ENCODE peak calls at places on chromosomes 3 and 15, in seven cellular contexts. C is NCI-H748 treated with DMSO at 0.1 percent for 48 hours; Q is activated naive CD4-positive, alpha-beta T cell treated with anti-CD3 and anti-CD28 coated beads, Interleukin-2, amount 50 U/mL, for 72 hours; V is A549; R is psoas muscle; G is Right ventricle myocardium superior; F is astrocyte of the cerebellum. X is an unnamed sample.

GRCh38 chr3:87350367-87351199 is 74.2 kb upstream of the POU1F1 start:
- DNase-seq in F (peak; percentile 15), Q (no peak), G (no peak), R (no peak), C (peak; percentile 33), V (peak; percentile 43), X (no peak)

GRCh38 chr3:121152573-121152972 is 244.6 kb downstream of the STXBP5L start:
- DNase-seq in R (no peak), F (no peak), V (no peak), Q (no peak), G (no peak), C (no peak), X (no peak)

GRCh38 chr15:68536331-68537095 is 42.3 kb upstream of the CORO2B start:
- DNase-seq in C (no peak), V (no peak), G (no peak), F (peak; percentile 83), Q (no peak), R (no peak), X (no peak)

GRCh38 chr3:14216257-14217048 is 37.8 kb downstream of the LSM3 start:
- DNase-seq in Q (no peak), G (peak; percentile 52), R (no peak), V (no peak), F (peak; percentile 53), C (no peak), X (peak; percentile 37)

GRCh38 chr3:47780727-47781325 is 867 bp downstream of the SMARCC1 start:
- DNase-seq in G (no peak), Q (no peak), R (no peak), V (no peak), F (no peak), C (peak; percentile 16), X (no peak)

GRCh38 chr3:70811880-70812279 is 499.4 kb upstream of the MDFIC2 start:
- DNase-seq in R (peak; percentile 35), Q (no peak), G (peak; percentile 36), C (peak; percentile 18), V (no peak), F (peak; percentile 52), X (no peak)

GRCh38 chr3:17047162-17047561 is 162.4 kb downstream of the PLCL2 start:
- DNase-seq in V (no peak), F (no peak), R (no peak), Q (no peak), G (no peak), C (no peak), X (no peak)

GRCh38 chr15:56244237-56244810 is 645 bp upstream of the RFX7 start:
- DNase-seq in C (peak; percentile 58), R (peak; percentile 20), G (peak; percentile 42), F (peak; percentile 32), Q (peak; percentile 22), V (peak; percentile 75), X (no peak)

GRCh38 chr3:62318365-62318751 is 55.0 kb downstream of the FEZF2 start:
- DNase-seq in C (no peak), F (no peak), Q (no peak), V (no peak), G (no peak), R (no peak), X (no peak)

GRCh38 chr15:63818191-63818590 is 15.6 kb downstream of the HERC1 start:
- DNase-seq in R (no peak), Q (no peak), C (no peak), V (no peak), F (no peak), G (no peak), X (no peak)

GRCh38 chr3:172135766-172136729 is 96.7 kb downstream of the FNDC3B start:
- DNase-seq in F (no peak), R (no peak), Q (no peak), V (no peak), C (no peak), G (no peak), X (no peak)

GRCh38 chr15:58407366-58407765 is 24.4 kb upstream of the LIPC start:
- DNase-seq in F (no peak), C (no peak), G (no peak), V (no peak), Q (no peak), R (no peak), X (no peak)

GRCh38 chr15:33720952-33721351 is 247.3 kb upstream of the CHRM5 start:
- DNase-seq in Q (no peak), R (no peak), G (no peak), F (no peak), C (no peak), V (no peak), X (no peak)

GRCh38 chr3:109480014-109480413 is 142.7 kb upstream of the DPPA4 start:
- DNase-seq in V (no peak), G (no peak), C (no peak), R (no peak), F (no peak), Q (no peak), X (no peak)

GRCh38 chr3:14725015-14725431 is 50.1 kb downstream of the C3orf20 start:
- DNase-seq in F (no peak), Q (no peak), R (peak; percentile 42), G (no peak), V (no peak), C (no peak), X (no peak)

GRCh38 chr15:25508369-25509002 is 69.7 kb upstream of the UBE3A start:
- DNase-seq in C (no peak), R (no peak), F (peak; percentile 33), Q (no peak), G (no peak), V (peak; percentile 6), X (no peak)

GRCh38 chr3:170732660-170733245 is 137.2 kb downstream of the RPL22L1 start:
- DNase-seq in C (no peak), Q (no peak), F (no peak), V (no peak), G (no peak), R (no peak), X (no peak)

GRCh38 chr3:21705769-21706168 is 45.2 kb downstream of the ZNF385D start:
- DNase-seq in G (peak; percentile 66), R (peak; percentile 64), Q (no peak), F (peak; percentile 59), V (no peak), C (no peak), X (peak; percentile 54)

GRCh38 chr3:126474498-126475410 is 937 bp downstream of the ZXDC start:
- DNase-seq in Q (peak; percentile 38), F (no peak), G (peak; percentile 66), R (peak; percentile 60), V (peak; percentile 35), C (no peak), X (no peak)

GRCh38 chr15:61812476-61812875 is 247.8 kb downstream of the VPS13C start:
- DNase-seq in R (no peak), C (no peak), Q (no peak), G (no peak), V (no peak), F (no peak), X (no peak)

GRCh38 chr3:142127941-142128658 is 21.2 kb downstream of the TFDP2 start:
- DNase-seq in C (no peak), R (no peak), Q (no peak), V (no peak), G (no peak), F (no peak), X (no peak)

GRCh38 chr3:38017445-38018295 is 11.8 kb downstream of the PLCD1 start:
- DNase-seq in G (no peak), F (no peak), C (no peak), R (no peak), V (no peak), Q (no peak), X (no peak)

X was measured in left ventricle myocardium inferior.